ENCODE peak calls at places on chromosomes 6 and 20, in six cellular contexts. R, V, A, O, N and G are unnamed samples.

GRCh38 chr20:30485331-30486102 is 771.9 kb upstream of the DEFB115 start:
- DNase-seq in A (no peak), N (no peak), O (no peak), R (no peak), V (no peak), G (no peak)

GRCh38 chr20:2333821-2334220 is 38.0 kb downstream of the TGM3 start:
- DNase-seq in V (no peak), A (no peak), N (no peak), R (no peak), O (no peak), G (no peak)

GRCh38 chr6:55841341-55841740 is 34.0 kb downstream of the BMP5 start:
- DNase-seq in O (no peak), A (no peak), N (no peak), V (no peak), R (no peak), G (no peak)

GRCh38 chr6:29665942-29666825 is 9.3 kb downstream of the MOG start:
- DNase-seq in A (no peak), R (no peak), O (no peak), N (no peak), V (no peak), G (no peak)

GRCh38 chr20:22963581-22963980 is 71.5 kb upstream of the SSTR4 start:
- DNase-seq in R (no peak), O (no peak), V (no peak), A (no peak), N (no peak), G (no peak)

GRCh38 chr6:133977983-133978895 is 25.2 kb downstream of the TBPL1 start:
- DNase-seq in A (no peak), V (peak; percentile 57), N (no peak), R (no peak), O (no peak), G (peak; percentile 75)

GRCh38 chr6:35165630-35166071 is 24.5 kb upstream of the TCP11 start:
- DNase-seq in O (no peak), A (no peak), R (no peak), V (peak; percentile 88), N (no peak), G (no peak)

GRCh38 chr6:66964216-66964615 is 1257.2 kb upstream of the EYS start:
- DNase-seq in O (no peak), R (no peak), V (no peak), A (no peak), N (no peak), G (no peak)

GRCh38 chr20:19071902-19072498 is 140.4 kb upstream of the SLC24A3 start:
- DNase-seq in A (no peak), R (no peak), O (no peak), V (no peak), N (no peak), G (no peak)

GRCh38 chr20:51427625-51428291 is 114.8 kb downstream of the NFATC2 start:
- DNase-seq in N (no peak), V (no peak), A (no peak), R (no peak), O (no peak), G (no peak)

GRCh38 chr6:106141441-106142237 is 55.5 kb downstream of the PRDM1 start:
- DNase-seq in N (no peak), O (no peak), V (no peak), R (no peak), A (no peak), G (no peak)

GRCh38 chr20:21156266-21156665 is 30.4 kb downstream of the KIZ start:
- DNase-seq in V (no peak), N (no peak), O (no peak), A (no peak), R (no peak), G (no peak)

GRCh38 chr6:151808331-151809241 is 1.1 kb downstream of the ESR1 start:
- DNase-seq in R (peak; percentile 43), A (no peak), O (no peak), N (no peak), V (peak; percentile 76), G (peak; percentile 63)

GRCh38 chr6:2157441-2158127 is 87.8 kb downstream of the GMDS start:
- DNase-seq in A (no peak), N (no peak), R (no peak), O (no peak), V (no peak), G (no peak)

GRCh38 chr6:43347444-43347843 is 22.0 kb downstream of the ZNF318 start:
- DNase-seq in N (no peak), R (no peak), A (no peak), V (no peak), O (no peak), G (no peak)